ENCODE peak calls at places on chromosomes 13 and 19, in eight cellular contexts. J is heart left ventricle; S is thoracic aorta; M is CD8-positive, alpha-beta T cell; D is neural progenitor cell; E is GM23338; N is gastrocnemius medialis; A is cardiac muscle cell. Q is an unnamed sample.

GRCh38 chr19:42553292-42554045 is 25.2 kb upstream of the CEACAM1 start:
- DNase-seq in N (no peak), E (no peak), A (peak), D (no peak), S (no peak), J (peak), M (no peak), Q (no peak)

GRCh38 chr19:55094456-55095259 is 19.0 kb downstream of the EPS8L1 start:
- DNase-seq in N (no peak), D (peak), S (no peak), E (peak), J (no peak), A (no peak), M (no peak), Q (no peak)

GRCh38 chr19:53944416-53944815 is 18.3 kb upstream of the CACNG8 start:
- DNase-seq in M (no peak), D (no peak), N (no peak), E (no peak), A (no peak), J (no peak), S (no peak), Q (peak)

GRCh38 chr13:111017755-111018487 is 97.2 kb upstream of the ARHGEF7 start:
- DNase-seq in E (no peak), S (no peak), M (no peak), J (no peak), A (no peak), N (no peak), D (no peak), Q (no peak)

GRCh38 chr19:48836089-48837017 is at the start of gene HSD17B14:
- DNase-seq in J (no peak), N (no peak), E (peak), S (no peak), D (peak), M (no peak), A (peak), Q (peak)

GRCh38 chr13:61362522-61362921 is 53.1 kb downstream of the PCDH20 start:
- DNase-seq in E (no peak), A (no peak), M (no peak), J (no peak), S (no peak), D (no peak), N (no peak), Q (no peak)

GRCh38 chr13:31945202-31945978 is 86.2 kb upstream of the FRY start:
- DNase-seq in S (no peak), N (peak), A (peak), D (peak), J (peak), E (peak), M (no peak), Q (peak)

GRCh38 chr19:32830231-32831014 is 39.1 kb downstream of the SLC7A9 start:
- DNase-seq in A (peak), S (no peak), D (no peak), N (no peak), M (no peak), J (no peak), E (no peak), Q (no peak)

GRCh38 chr19:38274734-38275133 is 10.4 kb downstream of the SPINT2 start:
- DNase-seq in A (no peak), J (peak), D (no peak), N (no peak), S (no peak), E (no peak), M (no peak), Q (peak)

GRCh38 chr13:48585456-48585840 is 52.6 kb upstream of the RCBTB2 start:
- DNase-seq in D (peak), N (no peak), A (peak), M (no peak), E (peak), S (no peak), J (peak), Q (peak)
- H3K27ac ChIP-seq in D (peak), N (peak), A (no peak), M (no peak), E (no peak), S (no peak), J (peak), Q (peak)

DNA sequence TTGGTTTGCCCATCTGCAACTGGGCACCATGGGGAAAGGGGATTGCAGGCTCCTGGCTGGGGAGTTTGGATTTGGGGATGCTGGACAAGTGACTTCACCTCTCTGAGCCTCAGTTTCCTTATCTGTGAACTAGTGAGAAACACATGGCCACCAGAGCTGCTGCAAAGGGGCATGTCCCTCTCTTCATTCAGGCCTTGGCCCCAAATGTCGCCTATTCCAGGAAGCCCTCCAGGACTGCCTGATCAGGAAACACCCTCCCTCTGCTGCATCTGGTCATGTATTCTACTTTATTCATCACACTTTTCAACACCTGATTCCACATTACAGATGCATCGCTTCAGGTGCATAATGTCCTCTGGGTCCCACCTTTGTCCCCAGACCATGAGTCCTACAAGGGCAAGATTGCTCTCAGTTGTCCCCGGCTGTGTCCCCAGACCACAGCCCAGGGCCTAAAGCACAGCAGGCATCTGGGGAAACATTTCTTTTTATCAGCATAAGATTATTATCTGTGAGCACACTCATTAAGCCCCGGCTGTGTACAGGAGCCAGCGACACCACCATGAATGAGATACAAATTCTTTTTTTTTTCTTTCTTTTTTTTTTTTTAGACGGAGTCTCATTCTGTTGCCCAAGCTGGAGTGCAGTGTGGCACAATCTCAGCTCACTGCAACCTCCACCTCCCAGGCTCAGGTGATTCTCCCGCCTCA is 37.5 kb downstream of the ARRDC2 start:
- DNase-seq in A (no peak), M (no peak), S (no peak), E (no peak), D (no peak), N (no peak), J (no peak), Q (no peak)
- H3K27ac ChIP-seq in A (no peak), M (peak), S (peak), E (no peak), D (no peak), N (peak), J (peak), Q (peak)

GRCh38 chr19:1827566-1828278 is 15.6 kb upstream of the ATP8B3 start:
- DNase-seq in A (no peak), E (no peak), S (no peak), N (no peak), D (no peak), M (no peak), J (no peak), Q (no peak)
- H3K27ac ChIP-seq in A (no peak), E (peak), S (no peak), N (no peak), D (no peak), M (no peak), J (no peak), Q (no peak)

GRCh38 chr19:16611121-16611520 is 16.9 kb downstream of the MED26 start:
- DNase-seq in S (no peak), D (no peak), J (no peak), A (no peak), E (no peak), M (no peak), N (no peak), Q (no peak)
- H3K27ac ChIP-seq in S (no peak), D (no peak), J (peak), A (peak), E (no peak), M (no peak), N (peak), Q (no peak)

GRCh38 chr19:47373246-47374240 is 24.4 kb downstream of the DHX34 start:
- DNase-seq in M (no peak), S (no peak), D (no peak), N (no peak), A (no peak), J (no peak), E (no peak), Q (no peak)

GRCh38 chr19:47372603-47373002 is 23.5 kb downstream of the DHX34 start:
- DNase-seq in D (no peak), A (no peak), E (no peak), N (no peak), J (no peak), M (no peak), S (no peak), Q (no peak)

GRCh38 chr19:47371269-47371668 is 22.2 kb downstream of the DHX34 start:
- DNase-seq in N (no peak), E (no peak), S (no peak), A (no peak), J (no peak), D (no peak), M (no peak), Q (no peak)

GRCh38 chr19:47374876-47375693 is 26.0 kb downstream of the DHX34 start:
- DNase-seq in E (no peak), J (no peak), A (no peak), N (no peak), M (no peak), D (no peak), S (no peak), Q (no peak)

GRCh38 chr19:47369923-47370625 is 21.0 kb downstream of the DHX34 start:
- DNase-seq in S (no peak), E (no peak), N (no peak), M (no peak), A (peak), J (no peak), D (no peak), Q (peak)
- H3K27ac ChIP-seq in S (no peak), E (no peak), N (no peak), M (no peak), A (no peak), J (no peak), D (no peak), Q (no peak)

GRCh38 chr13:44267966-44268365 is 105.7 kb upstream of the SERP2 start:
- DNase-seq in J (no peak), S (no peak), E (no peak), M (no peak), D (no peak), A (peak), N (no peak), Q (no peak)

GRCh38 chr13:44266305-44266704 is 107.3 kb upstream of the SERP2 start:
- DNase-seq in E (peak), A (no peak), J (no peak), S (no peak), M (no peak), D (no peak), N (no peak), Q (no peak)

GRCh38 chr13:44266772-44267171 is 106.9 kb upstream of the SERP2 start:
- DNase-seq in E (no peak), A (no peak), S (no peak), M (no peak), J (no peak), N (no peak), D (no peak), Q (no peak)

GRCh38 chr13:44268965-44269364 is 104.7 kb upstream of the SERP2 start:
- DNase-seq in E (no peak), A (no peak), J (no peak), D (no peak), S (no peak), M (no peak), N (no peak), Q (no peak)

GRCh38 chr13:44267203-44267602 is 106.4 kb upstream of the SERP2 start:
- DNase-seq in E (no peak), M (no peak), A (no peak), D (no peak), N (no peak), J (no peak), S (no peak), Q (no peak)
- H3K27ac ChIP-seq in E (no peak), M (no peak), A (no peak), D (no peak), N (no peak), J (no peak), S (no peak), Q (no peak)

DNA sequence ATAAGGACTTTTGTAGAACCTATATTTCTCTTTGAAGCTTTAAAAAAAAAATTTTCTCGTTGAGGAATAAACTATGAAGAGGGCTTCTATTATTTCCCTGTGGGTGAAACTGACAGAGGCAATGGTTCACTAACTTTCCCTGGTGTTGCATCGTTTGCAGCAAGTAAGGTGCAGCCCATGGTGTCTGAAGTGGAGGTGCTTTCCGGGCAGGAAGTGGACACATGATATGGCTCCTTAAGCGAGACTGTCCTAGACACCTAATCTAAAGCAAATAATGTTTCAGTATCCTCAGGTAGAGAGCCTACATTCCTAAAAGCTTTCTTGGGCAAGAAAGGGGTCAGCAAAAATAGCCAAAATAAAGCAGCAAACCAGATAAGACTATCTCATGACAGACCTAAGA is 437.6 kb upstream of the ARGLU1 start:
- DNase-seq in N (no peak), S (no peak), D (no peak), A (no peak), J (no peak), M (no peak), E (no peak), Q (no peak)
- H3K27ac ChIP-seq in N (no peak), S (no peak), D (no peak), A (no peak), J (no peak), M (no peak), E (no peak), Q (no peak)

GRCh38 chr13:43132228-43132627 is 108.8 kb downstream of the DNAJC15 start:
- DNase-seq in S (no peak), N (no peak), E (peak), J (no peak), M (no peak), A (peak), D (peak), Q (no peak)
- H3K27ac ChIP-seq in S (no peak), N (no peak), E (no peak), J (no peak), M (no peak), A (no peak), D (no peak), Q (peak)

DNA sequence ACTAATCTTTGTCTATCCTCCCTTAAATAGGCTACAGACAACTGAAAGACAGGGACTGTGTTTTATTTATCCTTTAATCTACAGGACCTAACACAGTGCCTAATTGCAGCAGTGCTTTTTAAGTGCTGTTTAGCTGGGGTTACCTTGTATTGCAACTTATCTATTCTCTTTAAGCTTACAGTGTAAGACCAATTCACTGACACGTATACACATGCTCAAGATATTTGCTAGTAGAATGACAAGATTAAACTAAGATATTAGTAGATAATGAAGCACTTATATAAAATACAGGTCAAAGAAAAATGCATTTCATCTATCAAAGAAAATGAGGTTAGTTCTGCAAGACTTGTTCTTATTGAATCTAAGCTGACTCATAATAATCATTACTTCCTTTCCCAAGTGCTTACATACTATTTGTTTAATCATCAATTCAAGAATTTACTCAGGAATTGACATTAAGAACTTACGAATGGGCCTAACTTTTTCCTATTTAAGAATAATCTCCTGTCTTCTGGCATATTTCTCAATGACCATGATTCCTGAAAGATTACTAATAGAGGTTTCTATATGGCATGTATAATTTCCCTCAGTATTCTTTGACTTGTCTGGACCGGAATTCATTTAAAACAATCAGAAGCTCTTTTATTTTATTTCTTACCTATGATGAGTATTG is 75.8 kb upstream of the MAB21L1 start:
- DNase-seq in J (no peak), E (no peak), A (peak), D (no peak), M (no peak), S (no peak), N (no peak), Q (no peak)
- H3K27ac ChIP-seq in J (no peak), E (no peak), A (no peak), D (no peak), M (no peak), S (no peak), N (no peak), Q (no peak)

GRCh38 chr19:47209323-47210179 is 21.4 kb downstream of the BBC3 start:
- DNase-seq in S (no peak), E (peak), N (no peak), A (no peak), J (peak), D (peak), M (no peak), Q (no peak)
- H3K27ac ChIP-seq in S (no peak), E (peak), N (peak), A (peak), J (peak), D (peak), M (no peak), Q (no peak)